ENCODE peak calls at places on chromosomes 4 and X, in five cellular contexts. F is right cardiac atrium, X is neural progenitor cell, N is lower lobe of right lung, B is fibroblast of lung. H is an unnamed sample. For H3K9me3, the result is how much of the 10 kb centered on the place peaks cover.

GRCh38 chr4:38323141-38323634 is 340.8 kb upstream of the KLF3 start:
- DNase-seq in F (no peak), X (no peak), N (no peak), B (peak), H (no peak)

GRCh38 chrX:100207331-100208024 is 202.6 kb downstream of the PCDH19 start:
- DNase-seq in F (no peak), X (no peak), N (no peak), B (no peak), H (no peak)

GRCh38 chr4:81562093-81562492 is 90.4 kb upstream of the RASGEF1B start:
- DNase-seq in F (no peak), X (no peak), N (no peak), B (no peak), H (no peak)

GRCh38 chr4:73944061-73944875 is 37.6 kb downstream of the PF4 start:
- DNase-seq in F (peak), X (peak), N (peak), B (peak), H (peak)

GRCh38 chr4:147839200-147839599 is 107.3 kb downstream of the ARHGAP10 start:
- DNase-seq in F (no peak), X (no peak), N (no peak), B (no peak), H (no peak)

GRCh38 chrX:74535633-74536141 is 78.7 kb downstream of the RLIM start:
- DNase-seq in F (peak), X (peak), N (peak), B (peak), H (peak)

GRCh38 chrX:53695901-53696300 is 9.4 kb upstream of the HUWE1 start:
- DNase-seq in F (no peak), X (peak), N (no peak), B (no peak), H (no peak)

GRCh38 chr4:89203902-89204301 is 92.6 kb downstream of the TIGD2 start:
- DNase-seq in F (no peak), X (no peak), N (no peak), B (no peak), H (no peak)

GRCh38 chr4:30836231-30836630 is 116.1 kb downstream of the PCDH7 start:
- DNase-seq in F (no peak), X (no peak), N (no peak), B (no peak), H (no peak)

GRCh38 chr4:120926358-120927025 is 4.0 kb upstream of the PRDM5 start:
- DNase-seq in F (no peak), X (no peak), N (no peak), B (no peak), H (no peak)

GRCh38 chr4:186831574-186831973 is 107.9 kb upstream of the FAT1 start:
- DNase-seq in F (no peak), X (no peak), N (no peak), B (no peak), H (no peak)

GRCh38 chr4:86670739-86671138 is 76.6 kb downstream of the PTPN13 start:
- DNase-seq in F (no peak), X (no peak), N (no peak), B (peak), H (no peak)

GRCh38 chrX:43836435-43837184 is 45.6 kb downstream of the MAOB start:
- DNase-seq in F (no peak), X (peak), N (no peak), B (peak), H (no peak)

GRCh38 chr4:84379881-84380618 is 119.0 kb downstream of the NKX6-1 start:
- DNase-seq in F (no peak), X (peak), N (no peak), B (peak), H (no peak)

GRCh38 chrX:27086221-27086620 is 376.9 kb downstream of the PPP4R3C start:
- DNase-seq in F (no peak), X (peak), N (no peak), B (no peak), H (no peak)

GRCh38 chr4:152556814-152557213 is 20.9 kb upstream of the FBXW7 start:
- DNase-seq in F (no peak), X (no peak), N (no peak), B (no peak), H (no peak)

GRCh38 chr4:48127231-48127881 is 6.7 kb downstream of the TXK start:
- DNase-seq in F (no peak), X (peak), N (no peak), B (no peak), H (no peak)

GRCh38 chr4:141058739-141059507 is 74.3 kb downstream of the RNF150 start:
- DNase-seq in F (no peak), X (no peak), N (no peak), B (peak), H (no peak)

GRCh38 chr4:188930822-188931221 is 791.6 kb downstream of the TRIML1 start:
- DNase-seq in F (no peak), X (peak), N (no peak), B (peak), H (no peak)

GRCh38 chr4:177485528-177485927 is 43.3 kb upstream of the AGA start:
- DNase-seq in F (no peak), X (no peak), N (no peak), B (peak), H (no peak)

GRCh38 chr4:148284526-148285193 is 157.6 kb downstream of the NR3C2 start:
- DNase-seq in F (no peak), X (peak), N (no peak), B (peak), H (no peak)

GRCh38 chrX:11588097-11588496 is 77.6 kb downstream of the ARHGAP6 start:
- DNase-seq in F (no peak), X (no peak), N (no peak), B (no peak), H (no peak)

GRCh38 chr4:159227984-159228383 is 125.1 kb downstream of the RAPGEF2 start:
- DNase-seq in F (peak), X (peak), N (peak), B (peak), H (peak)

GRCh38 chrX:134236690-134237362 is at the start of gene CCDC160:
- DNase-seq in F (peak), X (peak), N (peak), B (peak), H (peak)

GRCh38 chrX:46305431-46305830 is 239.8 kb downstream of the ZNF674 start:
- DNase-seq in F (no peak), X (no peak), N (no peak), B (no peak), H (no peak)

GRCh38 chr4:38917481-38918025 is 49.9 kb downstream of the FAM114A1 start:
- DNase-seq in F (no peak), X (no peak), N (no peak), B (no peak), H (no peak)

GRCh38 chrX:82677281-82677680 is 830.8 kb upstream of the POU3F4 start:
- DNase-seq in F (no peak), X (no peak), N (no peak), B (peak), H (no peak)

GRCh38 chrX:129039176-129039575 is 484.1 kb downstream of the SMARCA1 start:
- DNase-seq in F (no peak), X (no peak), N (no peak), B (no peak), H (no peak)

GRCh38 chr4:82517043-82517442 is 44.7 kb downstream of the TMEM150C start:
- DNase-seq in F (no peak), X (no peak), N (no peak), B (peak), H (no peak)

GRCh38 chrX:104641176-104641575 is 75.2 kb downstream of the IL1RAPL2 start:
- DNase-seq in F (no peak), X (no peak), N (no peak), B (no peak), H (no peak)

GRCh38 chrX:115178473-115178872 is 10.7 kb upstream of the RBMXL3 start:
- DNase-seq in F (no peak), X (no peak), N (no peak), B (no peak), H (no peak)

GRCh38 chr4:97942951-97943350 is 200.3 kb downstream of the STPG2 start:
- DNase-seq in F (no peak), X (no peak), N (no peak), B (no peak), H (no peak)

GRCh38 chr4:97942137-97942536 is 201.1 kb downstream of the STPG2 start:
- DNase-seq in F (no peak), X (no peak), N (no peak), B (no peak), H (no peak)

DNA sequence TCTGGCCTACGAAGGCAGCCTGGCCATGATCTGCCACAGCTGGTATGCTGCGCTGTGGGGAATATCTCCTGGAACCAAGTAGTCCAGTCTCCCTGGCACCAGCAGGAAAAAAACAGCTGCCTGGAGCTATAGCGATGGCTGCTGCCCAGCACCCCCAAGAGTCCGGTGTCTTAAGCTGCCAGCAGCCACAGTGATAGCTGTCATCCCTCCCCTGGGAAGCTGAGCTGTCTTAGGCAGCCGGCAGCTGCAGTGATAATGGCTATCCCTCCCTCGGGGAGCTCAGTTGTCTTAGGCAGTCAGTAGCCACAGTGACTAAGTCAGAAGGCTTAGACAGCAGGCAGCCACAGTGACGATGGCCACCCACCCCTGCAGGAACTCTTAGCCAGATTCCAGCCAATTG is 205.1 kb downstream of the STPG2 start:
- DNase-seq in F (no peak), X (no peak), N (no peak), B (no peak), H (no peak)
- H3K9me3 ChIP-seq in F (under half), X (under half), N (under half), B (under half), H (under half)

GRCh38 chr4:128725405-128725804 is 84.1 kb upstream of the JADE1 start:
- DNase-seq in F (no peak), X (peak), N (no peak), B (no peak), H (no peak)
- H3K27ac ChIP-seq in F (no peak), X (no peak), N (no peak), B (no peak), H (no peak)

GRCh38 chr4:129085472-129085871 is 7.9 kb downstream of the SCLT1 start:
- DNase-seq in F (no peak), X (no peak), N (no peak), B (no peak), H (no peak)

GRCh38 chr4:129087516-129087915 is 5.8 kb downstream of the SCLT1 start:
- DNase-seq in F (no peak), X (no peak), N (no peak), B (no peak), H (no peak)

GRCh38 chr4:129080129-129080528 is 13.2 kb downstream of the SCLT1 start:
- DNase-seq in F (no peak), X (no peak), N (no peak), B (no peak), H (no peak)

GRCh38 chr4:129082302-129082701 is 11.0 kb downstream of the SCLT1 start:
- DNase-seq in F (no peak), X (no peak), N (no peak), B (no peak), H (no peak)
- H3K9me3 ChIP-seq in F (under half), X (under half), N (under half), B (under half), H (under half)

GRCh38 chr4:103092245-103092644 is 7.4 kb downstream of the BDH2 start:
- DNase-seq in F (no peak), X (no peak), N (no peak), B (no peak), H (no peak)
- H3K27ac ChIP-seq in F (no peak), X (no peak), N (no peak), B (no peak), H (no peak)

DNA sequence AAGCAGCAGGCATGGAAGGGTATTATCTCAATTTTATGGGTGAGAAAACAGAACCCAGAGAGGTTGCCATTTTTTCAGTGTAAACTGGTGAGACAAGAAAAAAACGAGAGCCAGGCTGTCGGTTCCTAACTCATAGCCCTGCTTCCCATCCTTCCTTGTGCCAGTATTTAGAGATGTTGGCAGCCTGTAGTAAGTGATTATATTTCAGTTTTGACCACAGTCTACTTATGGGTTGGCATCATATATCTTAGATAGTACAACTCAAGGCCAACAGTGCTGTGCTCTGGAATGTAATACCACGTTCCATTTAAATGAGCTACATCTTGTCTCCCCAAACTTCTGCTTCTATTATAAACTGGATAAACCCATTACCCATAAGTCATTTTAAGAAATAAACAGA is 40.8 kb downstream of the XK start:
- DNase-seq in F (no peak), X (no peak), N (no peak), B (no peak), H (no peak)
- H3K9me3 ChIP-seq in F (under half), X (under half), N (under half), B (under half), H (under half)

GRCh38 chrX:136658151-136658550 is 10.2 kb downstream of the CD40LG start:
- DNase-seq in F (no peak), X (no peak), N (no peak), B (no peak), H (no peak)

GRCh38 chrX:136647969-136648368 is at the start of gene CD40LG:
- DNase-seq in F (no peak), X (no peak), N (no peak), B (no peak), H (no peak)

GRCh38 chrX:136650811-136651210 is 2.9 kb downstream of the CD40LG start:
- DNase-seq in F (no peak), X (no peak), N (no peak), B (no peak), H (no peak)

GRCh38 chrX:136656596-136656995 is 8.6 kb downstream of the CD40LG start:
- DNase-seq in F (no peak), X (peak), N (no peak), B (no peak), H (no peak)

DNA sequence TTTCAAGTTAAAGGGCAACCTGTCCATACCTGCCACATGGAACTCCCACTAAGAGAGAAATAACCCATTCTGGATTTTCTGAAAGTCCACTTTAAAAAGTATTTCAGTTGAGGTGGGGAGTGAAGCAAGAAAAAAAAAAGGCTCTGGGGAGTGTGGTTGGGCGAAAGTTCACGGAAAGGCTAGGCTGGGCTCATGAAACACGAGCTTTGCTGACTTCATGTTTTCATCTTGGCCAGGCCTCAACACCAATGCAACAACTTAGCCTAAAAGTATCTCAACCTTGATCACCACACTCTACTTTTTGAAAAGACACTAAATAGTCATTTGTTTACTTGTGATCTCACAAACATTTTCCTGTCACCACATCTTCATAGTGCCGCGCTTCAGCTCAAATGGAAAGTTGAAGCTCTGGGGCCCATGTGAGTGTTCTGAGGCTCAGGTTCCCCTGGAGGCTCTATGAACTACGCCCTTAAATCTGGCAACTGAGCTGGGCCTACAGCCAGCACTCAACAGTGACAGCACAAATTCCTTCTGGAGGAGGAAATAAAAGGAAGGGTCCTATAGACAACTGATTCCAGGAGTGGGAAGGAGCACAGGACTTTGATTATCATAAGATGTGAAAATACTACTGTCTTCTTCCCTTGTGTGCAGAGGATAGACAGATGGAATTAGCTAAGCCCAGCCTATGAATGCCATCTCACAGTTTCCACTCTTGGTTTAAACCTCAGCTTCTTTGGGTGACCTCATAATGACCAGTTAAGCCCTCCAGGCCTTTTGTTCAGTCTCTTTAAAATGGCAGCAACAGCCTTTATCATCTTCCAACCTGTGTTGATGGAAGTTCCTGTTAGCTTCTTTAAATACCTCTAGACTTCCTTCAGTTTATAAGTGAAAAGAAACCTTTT is 5.1 kb downstream of the CD40LG start:
- DNase-seq in F (peak), X (no peak), N (no peak), B (no peak), H (no peak)
- H3K27ac ChIP-seq in F (no peak), X (no peak), N (no peak), B (no peak), H (no peak)

GRCh38 chr4:174870311-174870710 is 41.3 kb upstream of the GLRA3 start:
- DNase-seq in F (no peak), X (no peak), N (no peak), B (no peak), H (no peak)

GRCh38 chr4:174871407-174871806 is 42.4 kb upstream of the GLRA3 start:
- DNase-seq in F (no peak), X (no peak), N (no peak), B (no peak), H (no peak)

GRCh38 chr4:174880001-174880400 is 38.2 kb upstream of the ADAM29 start:
- DNase-seq in F (no peak), X (no peak), N (no peak), B (no peak), H (no peak)

GRCh38 chr4:174873931-174874330 is 44.2 kb upstream of the ADAM29 start:
- DNase-seq in F (no peak), X (peak), N (no peak), B (no peak), H (no peak)

GRCh38 chr4:174874898-174875297 is 43.3 kb upstream of the ADAM29 start:
- DNase-seq in F (no peak), X (no peak), N (no peak), B (no peak), H (no peak)
- H3K9me3 ChIP-seq in F (under half), X (under half), N (under half), B (under half), H (under half)

GRCh38 chrX:15816886-15817285 is 26.6 kb downstream of the ZRSR2 start:
- DNase-seq in F (no peak), X (no peak), N (no peak), B (peak), H (no peak)
- H3K27ac ChIP-seq in F (no peak), X (no peak), N (no peak), B (no peak), H (no peak)